ENCODE peak calls at places on chromosomes 5 and 9, in six cellular contexts. M is spleen, G is brain microvascular endothelial cell, P is Peyer's patch, O is tibial nerve, X is mammary epithelial cell. F is an unnamed sample.

GRCh38 chr5:106610041-106610440 is 1060.7 kb downstream of the EFNA5 start:
- DNase-seq in M (no peak), G (no peak), P (no peak), O (no peak), X (no peak), F (no peak)

GRCh38 chr9:123453904-123454321 is 97.9 kb downstream of the CRB2 start:
- DNase-seq in M (peak; percentile 43), G (no peak), P (no peak), O (no peak), X (no peak), F (no peak)

GRCh38 chr9:36749461-36749860 is 176.8 kb downstream of the MELK start:
- DNase-seq in M (no peak), G (no peak), P (no peak), O (no peak), X (no peak), F (no peak)

GRCh38 chr5:16616536-16617271 is at the start of gene RETREG1:
- DNase-seq in M (peak; percentile 93), G (no peak), P (peak; percentile 87), O (peak; percentile 49), X (peak; percentile 28), F (peak; percentile 92)

GRCh38 chr5:10503997-10504761 is 59.7 kb upstream of the ANKRD33B start:
- DNase-seq in M (peak; percentile 70), G (no peak), P (no peak), O (no peak), X (no peak), F (no peak)

GRCh38 chr9:70902705-70903131 is 218.7 kb downstream of the TRPM3 start:
- DNase-seq in M (no peak), G (peak; percentile 97), P (no peak), O (peak; percentile 8), X (peak; percentile 97), F (no peak)

GRCh38 chr5:51380603-51381207 is 2.5 kb upstream of the ISL1 start:
- DNase-seq in M (no peak), G (peak; percentile 13), P (no peak), O (no peak), X (no peak), F (no peak)

GRCh38 chr5:154087260-154087659 is 48.5 kb downstream of the MFAP3 start:
- DNase-seq in M (no peak), G (peak; percentile 86), P (no peak), O (no peak), X (no peak), F (no peak)

GRCh38 chr9:24245988-24246387 is 299.7 kb downstream of the IZUMO3 start:
- DNase-seq in M (no peak), G (peak; percentile 2), P (no peak), O (no peak), X (peak; percentile 17), F (no peak)

GRCh38 chr5:154753792-154754191 is 1.4 kb upstream of the LARP1 start:
- DNase-seq in M (no peak), G (peak; percentile 86), P (peak; percentile 74), O (peak; percentile 84), X (no peak), F (no peak)

GRCh38 chr5:158154226-158155005 is 295.5 kb upstream of the CLINT1 start:
- DNase-seq in M (no peak), G (peak; percentile 90), P (no peak), O (peak; percentile 73), X (peak; percentile 72), F (no peak)

GRCh38 chr9:19875291-19875910 is 86.6 kb upstream of the SLC24A2 start:
- DNase-seq in M (no peak), G (peak; percentile 69), P (no peak), O (no peak), X (peak; percentile 2), F (no peak)

GRCh38 chr9:33346564-33346963 is 55.8 kb downstream of the AQP7 start:
- DNase-seq in M (no peak), G (no peak), P (no peak), O (no peak), X (no peak), F (no peak)

GRCh38 chr5:14265574-14265973 is 122.4 kb downstream of the TRIO start:
- DNase-seq in M (no peak), G (peak; percentile 90), P (no peak), O (no peak), X (peak; percentile 76), F (no peak)

GRCh38 chr5:34571380-34572041 is 84.6 kb upstream of the RAI14 start:
- DNase-seq in M (no peak), G (peak; percentile 66), P (no peak), O (no peak), X (peak; percentile 16), F (no peak)

GRCh38 chr9:107282268-107282667 is 811 bp upstream of the RAD23B start:
- DNase-seq in M (no peak), G (no peak), P (no peak), O (peak; percentile 10), X (no peak), F (no peak)

GRCh38 chr5:80963521-80963895 is 3.3 kb downstream of the RASGRF2 start:
- DNase-seq in M (no peak), G (no peak), P (no peak), O (no peak), X (no peak), F (no peak)

GRCh38 chr9:105157178-105157583 is 87.3 kb upstream of the SLC44A1 start:
- DNase-seq in M (peak; percentile 74), G (peak; percentile 60), P (peak; percentile 64), O (peak; percentile 30), X (peak; percentile 60), F (peak; percentile 51)

GRCh38 chr5:132526290-132526973 is 16.9 kb downstream of the IL5 start:
- DNase-seq in M (no peak), G (peak; percentile 40), P (peak; percentile 54), O (peak; percentile 75), X (peak; percentile 42), F (peak; percentile 41)

GRCh38 chr9:72038890-72039410 is 21.5 kb downstream of the C9orf57 start:
- DNase-seq in M (peak; percentile 82), G (peak; percentile 65), P (peak; percentile 88), O (peak; percentile 83), X (peak; percentile 71), F (peak; percentile 56)

GRCh38 chr5:32753051-32753450 is 41.9 kb downstream of the NPR3 start:
- DNase-seq in M (no peak), G (no peak), P (no peak), O (no peak), X (peak; percentile 34), F (no peak)

GRCh38 chr5:10607023-10607665 is 43.3 kb downstream of the ANKRD33B start:
- DNase-seq in M (peak; percentile 88), G (peak; percentile 84), P (peak; percentile 83), O (no peak), X (no peak), F (no peak)

GRCh38 chr9:98706651-98707103 is 2.1 kb downstream of the GABBR2 start:
- DNase-seq in M (no peak), G (peak; percentile 3), P (no peak), O (no peak), X (no peak), F (no peak)

GRCh38 chr5:144416196-144416595 is 245.5 kb downstream of the KCTD16 start:
- DNase-seq in M (no peak), G (no peak), P (no peak), O (no peak), X (no peak), F (no peak)

GRCh38 chr9:89952401-89952800 is 347.6 kb downstream of the GADD45G start:
- DNase-seq in M (no peak), G (peak; percentile 1), P (no peak), O (no peak), X (peak; percentile 19), F (no peak)

DNA sequence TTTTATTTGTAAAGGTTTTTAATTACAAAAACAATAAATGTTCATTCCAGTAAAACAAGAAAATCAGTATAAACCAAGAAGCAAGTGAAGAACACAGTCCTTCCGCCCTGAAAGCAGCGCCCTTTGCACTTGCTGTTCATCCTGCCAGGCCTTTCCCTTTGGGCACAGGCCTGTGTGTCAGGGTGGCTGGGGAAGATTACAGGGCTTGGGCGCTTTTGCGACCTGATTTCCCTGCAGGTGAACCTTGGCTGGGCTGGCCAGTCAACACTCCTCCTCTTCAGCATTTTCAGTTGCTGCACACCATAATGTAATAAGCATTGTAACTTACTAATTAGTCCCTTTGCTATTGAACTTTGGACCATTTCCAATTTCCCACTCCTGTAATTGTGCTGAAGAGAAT is 38.6 kb upstream of the TDRD7 start:
- DNase-seq in M (no peak), G (no peak), P (peak; percentile 83), O (no peak), X (no peak), F (no peak)
- H3K36me3 ChIP-seq in M (no peaks in the 10 kb centered on the region), G (no peaks in the 10 kb centered on the region), P (no peaks in the 10 kb centered on the region), O (no peaks in the 10 kb centered on the region), X (no peaks in the 10 kb centered on the region), F (peaks cover 25% of the 10 kb centered on the region)

GRCh38 chr5:141051526-141051876 is 327 bp downstream of the PCDHB1 start:
- DNase-seq in M (no peak), G (no peak), P (no peak), O (no peak), X (no peak), F (no peak)

DNA sequence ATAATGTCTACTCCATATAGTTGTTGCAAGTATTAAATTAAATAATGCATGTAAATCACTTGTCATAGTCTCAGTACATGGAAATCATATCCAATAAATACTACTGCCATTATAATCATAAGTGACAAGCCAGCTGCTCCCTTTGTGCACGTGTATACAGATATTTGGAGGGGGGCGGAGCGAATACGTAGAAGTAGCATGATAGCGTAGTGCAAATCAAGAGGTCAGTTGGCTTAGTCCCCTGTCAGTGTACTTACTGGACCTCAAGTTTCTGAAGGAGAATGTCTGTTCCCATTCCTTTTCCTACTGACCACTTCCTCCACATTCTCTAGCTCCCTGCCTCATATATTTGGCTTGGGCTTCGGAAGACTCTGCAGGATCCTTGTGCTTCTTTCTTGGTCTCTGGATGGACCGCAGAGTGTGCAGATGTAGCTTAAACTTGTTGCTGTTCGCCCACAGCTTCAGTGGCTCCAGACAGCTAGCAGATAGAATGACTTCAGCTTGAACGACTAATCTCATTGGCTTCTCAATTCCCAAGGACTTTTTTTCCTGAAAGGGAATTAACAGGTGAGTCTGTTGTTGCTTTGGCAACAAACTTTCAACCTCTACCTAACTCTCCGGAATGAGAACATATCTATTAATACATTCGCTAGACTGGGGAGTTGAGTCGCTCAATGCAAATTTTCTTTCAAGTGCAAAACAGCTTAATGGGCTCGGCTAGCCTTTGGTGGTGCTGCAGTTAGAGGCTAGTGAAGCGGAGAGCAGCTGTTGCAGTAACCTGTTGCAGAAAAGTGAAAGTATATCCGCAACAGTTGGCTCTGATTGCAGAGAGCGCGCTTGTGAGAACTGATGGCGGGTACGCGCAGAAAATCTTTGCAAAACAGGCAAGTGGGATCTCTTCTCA is at the start of gene PCDHB1:
- DNase-seq in M (no peak), G (no peak), P (no peak), O (no peak), X (peak; percentile 14), F (no peak)
- H3K27ac ChIP-seq in M (no peak within 1 kb of the TSS), G (no peak within 1 kb of the TSS), P (no peak within 1 kb of the TSS), O (no peak within 1 kb of the TSS), X (no peak within 1 kb of the TSS), F (no peak within 1 kb of the TSS)

GRCh38 chr9:126973651-126974529 is 59.3 kb downstream of the RALGPS1 start:
- DNase-seq in M (no peak), G (no peak), P (no peak), O (no peak), X (no peak), F (no peak)
- H3K27me3 ChIP-seq in M (no peaks in the 10 kb centered on the region), G (no peaks in the 10 kb centered on the region), P (no peaks in the 10 kb centered on the region), O (no peaks in the 10 kb centered on the region), X (peaks cover 11% of the 10 kb centered on the region), F (no peaks in the 10 kb centered on the region)

DNA sequence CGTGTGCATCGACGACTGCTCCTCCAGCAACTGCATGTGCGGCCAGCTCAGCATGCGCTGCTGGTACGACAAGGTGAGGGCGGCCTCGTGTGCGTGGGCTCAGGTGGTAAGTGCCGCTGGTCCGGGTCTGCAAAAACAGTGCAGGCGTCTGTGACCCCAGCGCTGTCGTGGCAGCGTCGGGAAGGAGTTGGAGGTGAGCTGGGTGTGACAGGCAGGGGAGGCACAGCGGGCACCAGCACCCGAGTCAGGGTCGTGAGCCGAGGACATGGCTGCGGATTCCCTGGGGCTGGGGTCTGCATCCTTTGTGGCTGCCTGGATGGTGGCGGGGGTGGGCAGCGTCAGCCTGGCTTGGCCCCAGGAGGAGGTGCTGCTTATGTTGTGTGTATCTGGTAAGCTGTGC is 63.1 kb upstream of the CACNA1B start:
- DNase-seq in M (no peak), G (no peak), P (no peak), O (no peak), X (no peak), F (no peak)
- H3K36me3 ChIP-seq in M (peaks cover 81% of the 10 kb centered on the region), G (peaks cover 43% of the 10 kb centered on the region), P (no peaks in the 10 kb centered on the region), O (peaks cover 30% of the 10 kb centered on the region), X (peaks cover 19% of the 10 kb centered on the region), F (peaks cover 6% of the 10 kb centered on the region)

F was measured in naive thymus-derived CD4-positive, alpha-beta T cell.